ENCODE peak calls at places on chromosome 5, in five cellular contexts. E is transverse colon, L is HCT116, W is sigmoid colon, A is stomach. C is an unnamed sample.

GRCh38 chr5:5886812-5887486 is 464.5 kb downstream of the ICE1 start:
- DNase-seq in W (no peak), L (no peak), E (peak; percentile 19), A (peak; percentile 52), C (no peak)

GRCh38 chr5:132420706-132421272 is 51.3 kb downstream of the SLC22A5 start:
- DNase-seq in L (no peak), W (no peak), E (no peak), A (no peak), C (peak; percentile 56)

GRCh38 chr5:58410441-58410840 is 49.4 kb downstream of the PLK2 start:
- DNase-seq in E (no peak), W (no peak), A (no peak), L (no peak), C (peak; percentile 89)

GRCh38 chr5:120457839-120458507 is 6.1 kb upstream of the PRR16 start:
- DNase-seq in L (peak; percentile 59), E (peak; percentile 81), W (peak; percentile 86), A (peak; percentile 82), C (peak; percentile 52)

GRCh38 chr5:76371955-76372319 is 31.1 kb upstream of the IQGAP2 start:
- DNase-seq in L (no peak), A (no peak), E (no peak), W (no peak), C (no peak)

GRCh38 chr5:179267671-179268071 is 77.6 kb downstream of the ADAMTS2 start:
- DNase-seq in E (peak; percentile 3), W (peak; percentile 64), A (peak; percentile 23), L (no peak), C (no peak)

GRCh38 chr5:10831416-10831815 is 70.4 kb upstream of the DAP start:
- DNase-seq in A (no peak), E (no peak), L (no peak), W (no peak), C (no peak)

GRCh38 chr5:78603636-78604175 is 44.9 kb downstream of the LHFPL2 start:
- DNase-seq in E (no peak), L (no peak), W (no peak), A (no peak), C (no peak)

GRCh38 chr5:134541736-134542376 is 16.4 kb downstream of the JADE2 start:
- DNase-seq in L (no peak), A (peak; percentile 48), W (no peak), E (peak; percentile 21), C (peak; percentile 42)

GRCh38 chr5:53313131-53313530 is 167.3 kb upstream of the FST start:
- DNase-seq in W (no peak), E (no peak), L (no peak), A (no peak), C (no peak)

GRCh38 chr5:7467179-7467578 is 71.2 kb downstream of the ADCY2 start:
- DNase-seq in A (no peak), L (no peak), E (no peak), W (no peak), C (no peak)

GRCh38 chr5:32076699-32077695 is 97.1 kb downstream of the GOLPH3 start:
- DNase-seq in L (peak; percentile 34), W (no peak), A (peak; percentile 38), E (peak; percentile 27), C (peak; percentile 74)

GRCh38 chr5:159971931-159972461 is 36.9 kb upstream of the TTC1 start:
- DNase-seq in A (no peak), W (no peak), E (peak; percentile 23), L (no peak), C (no peak)

GRCh38 chr5:177023247-177023703 is 779 bp downstream of the ZNF346 start:
- DNase-seq in E (no peak), W (no peak), L (no peak), A (no peak), C (peak; percentile 50)

GRCh38 chr5:114266374-114266773 is 95.5 kb upstream of the KCNN2 start:
- DNase-seq in L (no peak), E (no peak), A (no peak), W (no peak), C (no peak)

GRCh38 chr5:67693956-67694564 is 497.5 kb upstream of the CD180 start:
- DNase-seq in A (peak; percentile 26), E (peak; percentile 56), L (no peak), W (peak; percentile 97), C (no peak)

GRCh38 chr5:84635235-84636055 is 250.8 kb upstream of the EDIL3 start:
- DNase-seq in W (no peak), A (no peak), L (no peak), E (no peak), C (no peak)

GRCh38 chr5:175582697-175583096 is 75.2 kb upstream of the HRH2 start:
- DNase-seq in L (no peak), A (no peak), W (no peak), E (no peak), C (no peak)

GRCh38 chr5:124263680-124264491 is 482.6 kb downstream of the ZNF608 start:
- DNase-seq in A (peak; percentile 27), E (no peak), L (no peak), W (no peak), C (peak; percentile 34)

GRCh38 chr5:120465281-120465961 is 1.3 kb downstream of the PRR16 start:
- DNase-seq in L (no peak), E (peak; percentile 11), A (no peak), W (peak; percentile 78), C (no peak)

GRCh38 chr5:164098536-164098935 is 593.1 kb downstream of the MAT2B start:
- DNase-seq in L (no peak), W (no peak), A (no peak), E (no peak), C (no peak)

GRCh38 chr5:65152131-65152530 is 329.6 kb downstream of the ADAMTS6 start:
- DNase-seq in L (no peak), W (no peak), A (no peak), E (peak; percentile 39), C (no peak)

GRCh38 chr5:138636401-138636944 is 61.3 kb upstream of the HSPA9 start:
- DNase-seq in A (no peak), L (no peak), W (peak; percentile 26), E (no peak), C (no peak)

GRCh38 chr5:138631204-138631928 is 56.2 kb upstream of the HSPA9 start:
- DNase-seq in W (peak; percentile 46), A (no peak), L (no peak), E (no peak), C (no peak)

GRCh38 chr5:138635268-138635667 is 60.1 kb upstream of the HSPA9 start:
- DNase-seq in A (no peak), E (no peak), L (no peak), W (peak; percentile 70), C (no peak)

GRCh38 chr5:138635708-138636107 is 60.5 kb upstream of the HSPA9 start:
- DNase-seq in W (peak; percentile 52), A (no peak), E (no peak), L (no peak), C (no peak)

DNA sequence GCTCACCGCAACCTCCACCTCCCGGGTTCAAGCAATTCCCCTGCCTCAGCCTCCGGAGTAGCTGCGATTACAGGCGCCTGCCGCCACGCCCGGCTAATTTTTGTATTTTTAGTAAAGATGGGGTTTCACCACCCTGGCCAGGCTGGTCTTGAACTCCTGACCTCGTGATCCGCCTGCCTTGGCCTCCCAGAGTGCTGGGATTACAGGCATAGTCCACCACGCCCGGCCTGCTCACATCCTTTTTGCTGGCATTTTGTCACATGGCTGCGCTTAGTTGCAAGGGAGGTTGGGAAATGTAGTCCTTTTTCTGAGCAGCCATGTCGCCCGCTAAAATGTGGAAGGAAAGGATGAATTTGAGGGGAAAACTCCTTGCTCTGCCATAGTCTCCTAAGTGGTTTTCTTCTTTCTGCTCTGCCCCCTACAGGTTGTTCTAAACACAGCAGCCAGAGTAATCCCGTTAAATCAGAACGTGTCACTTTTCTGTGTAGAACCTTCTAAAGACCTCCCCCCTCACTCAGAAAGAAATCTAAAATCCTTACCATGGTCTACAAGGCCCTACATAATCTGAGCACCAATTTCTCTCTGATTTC is 57.8 kb upstream of the HSPA9 start:
- DNase-seq in W (peak; percentile 80), L (peak; percentile 94), A (peak; percentile 52), E (peak; percentile 42), C (peak; percentile 92)
- TF ChIP-seq POLR2AphosphoS5 in W (no peak), L (no peak), A (peak; percentile 39), E (no peak), C (no peak)

GRCh38 chr5:137214446-137215189 is 284.5 kb downstream of the SPOCK1 start:
- DNase-seq in W (no peak), A (no peak), L (no peak), E (no peak), C (no peak)
- TF ChIP-seq POLR2AphosphoS5 in W (no peak), A (peak; percentile 54), L (no peak), E (no peak), C (no peak)

DNA sequence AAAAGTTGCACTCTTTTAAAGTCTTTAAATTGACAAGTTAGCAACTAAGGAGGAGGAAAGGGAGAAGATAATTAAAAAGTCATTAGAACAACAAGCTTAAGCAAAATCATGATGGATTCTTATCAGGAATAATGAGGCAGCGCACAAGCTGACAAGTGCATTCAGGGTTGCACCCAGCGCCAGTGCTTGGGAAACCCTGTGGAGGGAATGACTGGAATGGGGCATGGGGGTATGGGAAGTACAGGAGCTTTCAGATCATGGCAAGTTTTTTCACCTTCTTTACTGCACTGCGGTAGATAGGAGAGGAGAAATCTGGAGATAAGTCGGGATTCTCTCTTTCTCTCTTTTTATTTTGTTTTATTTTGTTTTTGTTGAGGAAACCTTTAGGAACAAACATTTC is 117.9 kb upstream of the CKMT2 start:
- DNase-seq in A (no peak), L (no peak), W (no peak), E (no peak), C (no peak)
- TF ChIP-seq POLR2AphosphoS5 in A (no peak), L (no peak), W (no peak), E (no peak), C (no peak)

DNA sequence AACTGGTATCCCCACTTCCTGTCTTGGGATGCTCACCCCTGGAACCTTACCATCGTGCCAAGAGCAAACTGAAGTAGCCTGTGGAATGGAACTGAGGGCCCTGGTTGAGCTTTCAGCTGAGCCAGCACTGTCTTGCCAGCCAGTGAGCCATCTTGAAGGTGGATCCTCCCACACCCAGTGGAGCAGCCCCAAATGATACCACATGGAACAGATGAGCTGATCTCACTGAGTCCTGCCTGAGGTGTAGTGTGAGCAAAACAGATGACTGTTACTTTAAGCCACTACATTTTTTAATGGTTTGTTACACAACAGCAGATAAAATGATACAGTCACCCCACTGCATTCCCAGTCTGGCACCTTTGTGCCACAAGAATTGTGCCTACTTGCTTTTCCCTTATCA is 2.2 kb upstream of the PCYOX1L start:
- DNase-seq in A (no peak), L (no peak), E (no peak), W (no peak), C (no peak)
- TF ChIP-seq POLR2AphosphoS5 in A (no peak), L (no peak), E (no peak), W (no peak), C (no peak)

GRCh38 chr5:26847041-26847736 is 191.2 kb downstream of the CDH9 start:
- DNase-seq in E (no peak), L (no peak), W (no peak), A (peak; percentile 71), C (no peak)
- TF ChIP-seq POLR2AphosphoS5 in E (no peak), L (no peak), W (no peak), A (peak; percentile 18), C (no peak)